ENCODE peak calls at places on chromosomes 5 and 9, in eight cellular contexts. L, X, T, K, C, Q, D and E are unnamed samples.

GRCh38 chr5:77844408-77845272 is 68.5 kb upstream of the TBCA start:
- DNase-seq in L (no peak), X (no peak), T (no peak), K (no peak), C (peak), Q (no peak), D (no peak), E (no peak)

GRCh38 chr5:133933169-133933509 is 35.3 kb downstream of the C5orf15 start:
- DNase-seq in L (no peak), X (no peak), T (no peak), K (no peak), C (no peak), Q (no peak), D (no peak), E (no peak)

GRCh38 chr9:35659340-35659739 is 1.2 kb downstream of the CCDC107 start:
- DNase-seq in L (no peak), X (no peak), T (no peak), K (no peak), C (no peak), Q (peak), D (no peak), E (no peak)

GRCh38 chr5:112329429-112330090 is 89.5 kb downstream of the EPB41L4A start:
- DNase-seq in L (no peak), X (no peak), T (peak), K (no peak), C (peak), Q (peak), D (no peak), E (no peak)

GRCh38 chr5:38453506-38453905 is 102.9 kb downstream of the LIFR start:
- DNase-seq in L (no peak), X (no peak), T (peak), K (no peak), C (no peak), Q (no peak), D (no peak), E (peak)

GRCh38 chr9:137487454-137488329 is 28.6 kb upstream of the NSMF start:
- DNase-seq in L (peak), X (no peak), T (no peak), K (no peak), C (no peak), Q (no peak), D (peak), E (no peak)

GRCh38 chr9:128159073-128159783 is 837 bp upstream of the BBLN start:
- DNase-seq in L (no peak), X (no peak), T (peak), K (no peak), C (no peak), Q (no peak), D (no peak), E (peak)

GRCh38 chr5:158406884-158407790 is 548.2 kb upstream of the CLINT1 start:
- DNase-seq in L (no peak), X (no peak), T (no peak), K (no peak), C (no peak), Q (no peak), D (no peak), E (no peak)

GRCh38 chr9:100284247-100284646 is 68.5 kb downstream of the TEX10 start:
- DNase-seq in L (no peak), X (no peak), T (no peak), K (no peak), C (no peak), Q (no peak), D (no peak), E (no peak)

GRCh38 chr5:54024466-54024865 is 285.9 kb downstream of the ARL15 start:
- DNase-seq in L (no peak), X (no peak), T (no peak), K (no peak), C (no peak), Q (no peak), D (no peak), E (no peak)

GRCh38 chr9:136947955-136948510 is 3.0 kb downstream of the C8G start:
- DNase-seq in L (peak), X (peak), T (no peak), K (no peak), C (peak), Q (no peak), D (no peak), E (no peak)

GRCh38 chr5:138824924-138825863 is 49.9 kb downstream of the LRRTM2 start:
- DNase-seq in L (no peak), X (peak), T (peak), K (no peak), C (no peak), Q (peak), D (no peak), E (no peak)